ENCODE peak calls at places on chromosome 1, in ten cellular contexts. One of them, this sample, is unnamed. For H3K9me3, the result is how much of the 10 kb centered on the place peaks cover.

GRCh38 chr1:84693774-84694173 is 3.5 kb upstream of the SSX2IP start:
- DNase-seq in stomach: no peak
- DNase-seq in transverse colon: no peak
- DNase-seq in CD8-positive, alpha-beta T cell: no peak
- DNase-seq in hepatocyte: no peak
- DNase-seq in mammary epithelial cell: no peak
- DNase-seq in neural progenitor cell: no peak
- DNase-seq in pancreas: no peak
- DNase-seq in body of pancreas: no peak
- DNase-seq in ascending aorta: no peak
- DNase-seq in this sample: no peak

GRCh38 chr1:56617141-56617540 is 28.0 kb upstream of the PRKAA2 start:
- DNase-seq in stomach: no peak
- DNase-seq in transverse colon: no peak
- DNase-seq in CD8-positive, alpha-beta T cell: no peak
- DNase-seq in hepatocyte: no peak
- DNase-seq in mammary epithelial cell: peak
- DNase-seq in neural progenitor cell: peak
- DNase-seq in pancreas: no peak
- DNase-seq in body of pancreas: no peak
- DNase-seq in ascending aorta: no peak
- DNase-seq in this sample: no peak

GRCh38 chr1:89361681-89362080 is 2.2 kb upstream of the GBP6 start:
- DNase-seq in stomach: no peak
- DNase-seq in transverse colon: no peak
- DNase-seq in CD8-positive, alpha-beta T cell: no peak
- DNase-seq in hepatocyte: no peak
- DNase-seq in mammary epithelial cell: no peak
- DNase-seq in neural progenitor cell: no peak
- DNase-seq in pancreas: no peak
- DNase-seq in body of pancreas: no peak
- DNase-seq in ascending aorta: no peak
- DNase-seq in this sample: no peak

GRCh38 chr1:83764209-83764608 is 234.7 kb downstream of the TTLL7 start:
- DNase-seq in stomach: no peak
- DNase-seq in transverse colon: no peak
- DNase-seq in CD8-positive, alpha-beta T cell: no peak
- DNase-seq in hepatocyte: no peak
- DNase-seq in mammary epithelial cell: no peak
- DNase-seq in neural progenitor cell: no peak
- DNase-seq in pancreas: no peak
- DNase-seq in body of pancreas: no peak
- DNase-seq in ascending aorta: no peak
- DNase-seq in this sample: no peak

GRCh38 chr1:113057006-113057405 is 16.0 kb upstream of the LRIG2 start:
- DNase-seq in stomach: no peak
- DNase-seq in transverse colon: peak
- DNase-seq in CD8-positive, alpha-beta T cell: no peak
- DNase-seq in hepatocyte: no peak
- DNase-seq in mammary epithelial cell: no peak
- DNase-seq in neural progenitor cell: peak
- DNase-seq in pancreas: no peak
- DNase-seq in body of pancreas: no peak
- DNase-seq in ascending aorta: no peak
- DNase-seq in this sample: peak

GRCh38 chr1:20366766-20367602 is 76.3 kb downstream of the VWA5B1 start:
- DNase-seq in stomach: no peak
- DNase-seq in transverse colon: peak
- DNase-seq in CD8-positive, alpha-beta T cell: no peak
- DNase-seq in hepatocyte: peak
- DNase-seq in mammary epithelial cell: peak
- DNase-seq in neural progenitor cell: peak
- DNase-seq in pancreas: peak
- DNase-seq in body of pancreas: peak
- DNase-seq in ascending aorta: no peak
- DNase-seq in this sample: peak

GRCh38 chr1:67735806-67736627 is 51.0 kb downstream of the GADD45A start:
- DNase-seq in stomach: peak
- DNase-seq in transverse colon: peak
- DNase-seq in CD8-positive, alpha-beta T cell: no peak
- DNase-seq in hepatocyte: peak
- DNase-seq in mammary epithelial cell: peak
- DNase-seq in neural progenitor cell: peak
- DNase-seq in pancreas: peak
- DNase-seq in body of pancreas: peak
- DNase-seq in ascending aorta: peak
- DNase-seq in this sample: peak

GRCh38 chr1:112714313-112715263 is 544 bp downstream of the PPM1J start:
- DNase-seq in stomach: peak
- DNase-seq in transverse colon: no peak
- DNase-seq in CD8-positive, alpha-beta T cell: no peak
- DNase-seq in hepatocyte: peak
- DNase-seq in mammary epithelial cell: no peak
- DNase-seq in neural progenitor cell: peak
- DNase-seq in pancreas: peak
- DNase-seq in body of pancreas: peak
- DNase-seq in ascending aorta: peak
- DNase-seq in this sample: no peak

GRCh38 chr1:53550201-53550741 is 91.1 kb downstream of the DMRTB1 start:
- DNase-seq in stomach: no peak
- DNase-seq in transverse colon: peak
- DNase-seq in CD8-positive, alpha-beta T cell: no peak
- DNase-seq in hepatocyte: no peak
- DNase-seq in mammary epithelial cell: no peak
- DNase-seq in neural progenitor cell: no peak
- DNase-seq in pancreas: peak
- DNase-seq in body of pancreas: peak
- DNase-seq in ascending aorta: peak
- DNase-seq in this sample: no peak

GRCh38 chr1:15020943-15021745 is 132.4 kb upstream of the TMEM51 start:
- DNase-seq in stomach: no peak
- DNase-seq in transverse colon: no peak
- DNase-seq in CD8-positive, alpha-beta T cell: no peak
- DNase-seq in hepatocyte: peak
- DNase-seq in mammary epithelial cell: no peak
- DNase-seq in neural progenitor cell: no peak
- DNase-seq in pancreas: no peak
- DNase-seq in body of pancreas: no peak
- DNase-seq in ascending aorta: no peak
- DNase-seq in this sample: no peak

GRCh38 chr1:15018767-15019166 is 134.8 kb upstream of the TMEM51 start:
- DNase-seq in stomach: no peak
- DNase-seq in transverse colon: no peak
- DNase-seq in CD8-positive, alpha-beta T cell: no peak
- DNase-seq in hepatocyte: no peak
- DNase-seq in mammary epithelial cell: no peak
- DNase-seq in neural progenitor cell: no peak
- DNase-seq in pancreas: no peak
- DNase-seq in body of pancreas: no peak
- DNase-seq in ascending aorta: no peak
- DNase-seq in this sample: no peak

GRCh38 chr1:15026114-15026483 is 127.4 kb upstream of the TMEM51 start:
- DNase-seq in stomach: no peak
- DNase-seq in transverse colon: no peak
- DNase-seq in CD8-positive, alpha-beta T cell: no peak
- DNase-seq in hepatocyte: no peak
- DNase-seq in mammary epithelial cell: no peak
- DNase-seq in neural progenitor cell: no peak
- DNase-seq in pancreas: no peak
- DNase-seq in body of pancreas: no peak
- DNase-seq in ascending aorta: no peak
- DNase-seq in this sample: no peak

GRCh38 chr1:15023976-15024375 is 129.6 kb upstream of the TMEM51 start:
- DNase-seq in stomach: no peak
- DNase-seq in transverse colon: no peak
- DNase-seq in CD8-positive, alpha-beta T cell: no peak
- DNase-seq in hepatocyte: no peak
- DNase-seq in mammary epithelial cell: no peak
- DNase-seq in neural progenitor cell: no peak
- DNase-seq in pancreas: no peak
- DNase-seq in body of pancreas: no peak
- DNase-seq in ascending aorta: no peak
- DNase-seq in this sample: no peak

DNA sequence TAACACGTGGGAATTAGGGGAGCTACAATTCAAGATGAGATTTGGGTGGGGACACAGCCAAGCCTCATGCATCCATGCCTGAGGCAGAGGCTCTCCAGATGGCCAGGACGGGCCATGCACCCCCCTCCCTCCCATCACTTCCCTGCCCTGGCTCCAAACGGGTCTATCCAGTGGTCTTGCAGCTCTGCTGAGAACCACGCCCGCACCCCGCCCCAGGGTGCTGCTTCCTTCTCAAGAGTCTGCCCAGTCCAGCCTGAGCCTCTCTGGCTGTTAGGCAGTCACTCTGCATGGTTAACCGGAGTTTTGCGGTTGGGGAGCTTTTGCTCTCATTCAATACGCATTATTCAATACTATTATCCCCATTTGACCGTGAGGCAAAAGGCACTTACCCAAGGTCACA is 131.5 kb upstream of the TMEM51 start:
- DNase-seq in stomach: no peak
- DNase-seq in transverse colon: no peak
- DNase-seq in CD8-positive, alpha-beta T cell: no peak
- DNase-seq in hepatocyte: no peak
- DNase-seq in mammary epithelial cell: no peak
- DNase-seq in neural progenitor cell: no peak
- DNase-seq in pancreas: no peak
- DNase-seq in body of pancreas: no peak
- DNase-seq in ascending aorta: no peak
- DNase-seq in this sample: no peak
- H3K9me3 ChIP-seq in stomach: under half
- H3K9me3 ChIP-seq in transverse colon: under half
- H3K9me3 ChIP-seq in CD8-positive, alpha-beta T cell: under half
- H3K9me3 ChIP-seq in hepatocyte: under half
- H3K9me3 ChIP-seq in mammary epithelial cell: under half
- H3K9me3 ChIP-seq in neural progenitor cell: under half
- H3K9me3 ChIP-seq in pancreas: under half
- H3K9me3 ChIP-seq in body of pancreas: under half
- H3K9me3 ChIP-seq in ascending aorta: under half
- H3K9me3 ChIP-seq in this sample: under half

DNA sequence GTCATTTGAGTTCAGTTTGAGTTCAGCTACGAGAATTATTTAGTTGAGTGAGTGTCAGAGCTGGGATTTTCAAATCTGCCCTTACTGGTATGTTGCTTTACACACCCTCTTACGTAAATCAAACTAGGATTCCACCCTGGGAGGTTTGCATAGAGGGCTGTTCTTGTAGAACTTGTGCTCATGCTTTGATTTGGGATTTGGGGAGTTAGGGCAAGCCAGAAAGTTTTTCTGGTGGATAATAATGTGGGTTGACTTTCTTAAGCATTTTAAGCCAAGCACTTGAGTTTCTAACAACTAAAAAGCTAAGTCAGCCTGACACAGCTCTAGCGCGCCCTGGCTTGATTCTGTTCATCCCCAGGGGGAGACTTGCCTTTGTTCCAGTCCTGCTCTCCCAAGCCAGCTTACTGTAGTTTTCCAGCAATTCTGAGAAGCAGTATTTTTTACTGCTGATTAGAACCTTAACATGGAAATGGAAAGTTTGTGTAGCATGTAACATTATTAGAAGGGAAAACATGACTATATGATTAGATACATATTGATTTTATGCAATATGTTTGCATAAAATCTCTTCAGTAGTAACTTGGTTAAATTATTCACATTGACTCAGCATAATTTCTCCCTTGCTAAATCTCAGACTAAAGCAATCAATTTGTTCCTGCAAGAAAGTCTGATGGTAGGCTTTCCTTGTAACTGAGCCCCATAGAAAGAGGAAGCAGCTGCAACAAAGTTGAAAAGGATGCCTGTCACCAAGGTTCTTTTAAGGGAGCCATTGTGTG is 11.1 kb upstream of the PGD start:
- DNase-seq in stomach: no peak
- DNase-seq in transverse colon: no peak
- DNase-seq in CD8-positive, alpha-beta T cell: no peak
- DNase-seq in hepatocyte: peak
- DNase-seq in mammary epithelial cell: peak
- DNase-seq in neural progenitor cell: peak
- DNase-seq in pancreas: no peak
- DNase-seq in body of pancreas: peak
- DNase-seq in ascending aorta: no peak
- DNase-seq in this sample: peak
- TF ChIP-seq CTCF in stomach: no peak
- TF ChIP-seq CTCF in transverse colon: no peak
- TF ChIP-seq CTCF in CD8-positive, alpha-beta T cell: no peak
- TF ChIP-seq CTCF in hepatocyte: no peak
- TF ChIP-seq CTCF in mammary epithelial cell: peak
- TF ChIP-seq CTCF in neural progenitor cell: no peak
- TF ChIP-seq CTCF in pancreas: no peak
- TF ChIP-seq CTCF in body of pancreas: no peak
- TF ChIP-seq CTCF in ascending aorta: no peak
- TF ChIP-seq CTCF in this sample: no peak

DNA sequence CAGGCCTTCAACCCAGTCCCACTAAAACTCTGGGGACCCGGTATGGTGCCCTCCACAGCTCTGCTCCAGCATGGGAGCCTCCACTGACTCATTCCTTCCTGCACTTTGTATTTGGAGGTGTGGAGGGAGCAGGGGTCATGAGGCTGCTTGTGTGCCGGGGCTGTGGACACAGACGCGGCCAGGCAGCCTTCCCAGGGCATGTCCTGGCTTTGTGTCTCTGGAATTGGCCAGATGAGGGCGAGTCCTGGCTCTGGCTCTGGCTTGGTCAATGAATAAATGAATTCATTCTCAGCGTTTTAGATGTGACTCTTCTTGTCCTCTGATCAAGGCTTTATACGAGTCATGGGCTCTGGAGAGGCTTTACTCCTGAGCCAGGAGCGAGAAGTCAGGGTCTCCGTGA is 19.1 kb downstream of the AJAP1 start:
- DNase-seq in stomach: no peak
- DNase-seq in transverse colon: no peak
- DNase-seq in CD8-positive, alpha-beta T cell: no peak
- DNase-seq in hepatocyte: no peak
- DNase-seq in mammary epithelial cell: no peak
- DNase-seq in neural progenitor cell: no peak
- DNase-seq in pancreas: no peak
- DNase-seq in body of pancreas: no peak
- DNase-seq in ascending aorta: no peak
- DNase-seq in this sample: no peak
- H3K9me3 ChIP-seq in stomach: under half
- H3K9me3 ChIP-seq in transverse colon: under half
- H3K9me3 ChIP-seq in CD8-positive, alpha-beta T cell: under half
- H3K9me3 ChIP-seq in hepatocyte: under half
- H3K9me3 ChIP-seq in mammary epithelial cell: under half
- H3K9me3 ChIP-seq in neural progenitor cell: under half
- H3K9me3 ChIP-seq in pancreas: under half
- H3K9me3 ChIP-seq in body of pancreas: under half
- H3K9me3 ChIP-seq in ascending aorta: under half
- H3K9me3 ChIP-seq in this sample: under half

DNA sequence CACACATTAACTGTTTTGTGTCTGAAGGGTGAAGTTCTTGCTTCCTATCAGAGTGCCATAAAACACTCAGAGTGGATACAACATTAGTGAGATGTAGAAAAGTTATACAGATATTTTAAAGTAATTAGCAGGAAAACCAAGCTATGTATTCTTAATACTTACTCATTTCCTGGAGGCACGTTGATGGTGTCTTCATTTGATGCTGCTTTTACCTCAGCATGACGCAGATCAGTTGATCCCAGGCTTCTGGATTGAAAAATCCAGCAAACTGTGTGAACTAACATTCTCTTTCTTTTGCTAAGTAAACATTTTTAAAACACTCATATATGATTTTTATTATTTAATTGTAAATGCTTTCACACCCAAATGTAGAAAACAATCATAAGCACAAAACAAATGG is 198.7 kb downstream of the LRRC7 start:
- DNase-seq in stomach: no peak
- DNase-seq in transverse colon: no peak
- DNase-seq in CD8-positive, alpha-beta T cell: no peak
- DNase-seq in hepatocyte: no peak
- DNase-seq in mammary epithelial cell: no peak
- DNase-seq in neural progenitor cell: no peak
- DNase-seq in pancreas: no peak
- DNase-seq in body of pancreas: no peak
- DNase-seq in ascending aorta: no peak
- DNase-seq in this sample: no peak
- TF ChIP-seq CTCF in stomach: no peak
- TF ChIP-seq CTCF in transverse colon: no peak
- TF ChIP-seq CTCF in CD8-positive, alpha-beta T cell: no peak
- TF ChIP-seq CTCF in hepatocyte: no peak
- TF ChIP-seq CTCF in mammary epithelial cell: no peak
- TF ChIP-seq CTCF in neural progenitor cell: no peak
- TF ChIP-seq CTCF in pancreas: no peak
- TF ChIP-seq CTCF in body of pancreas: no peak
- TF ChIP-seq CTCF in ascending aorta: no peak
- TF ChIP-seq CTCF in this sample: no peak